ENCODE peak calls at places on chromosomes 1 and 21, in six cellular contexts. S is fibroblast of lung, H is lower lobe of right lung, E is tibial nerve, Q is mammary epithelial cell, M is Panc1. Y is an unnamed sample.

GRCh38 chr1:7207875-7208646 is 422.8 kb downstream of the CAMTA1 start:
- DNase-seq in S (peak), H (no peak), E (no peak), Q (peak), M (no peak), Y (no peak)

GRCh38 chr1:226128487-226129075 is 58.0 kb downstream of the ACBD3 start:
- DNase-seq in S (peak), H (peak), E (no peak), Q (peak), M (no peak), Y (no peak)

GRCh38 chr1:183022202-183023145 is 746 bp upstream of the LAMC1 start:
- DNase-seq in S (peak), H (peak), E (peak), Q (peak), M (peak), Y (peak)

GRCh38 chr1:147545133-147545532 is 3.8 kb downstream of the BCL9 start:
- DNase-seq in S (peak), H (peak), E (no peak), Q (peak), M (no peak), Y (peak)

GRCh38 chr1:34780528-34780927 is 486 bp upstream of the GJB3 start:
- DNase-seq in S (no peak), H (no peak), E (no peak), Q (peak), M (no peak), Y (no peak)

GRCh38 chr1:32464191-32464715 is 619 bp upstream of the ZBTB8B start:
- DNase-seq in S (peak), H (no peak), E (no peak), Q (peak), M (no peak), Y (no peak)

GRCh38 chr1:46665983-46666382 is 2.2 kb downstream of the ATPAF1 start:
- DNase-seq in S (no peak), H (no peak), E (no peak), Q (no peak), M (no peak), Y (no peak)

GRCh38 chr1:77655431-77655974 is 27.0 kb downstream of the ZZZ3 start:
- DNase-seq in S (no peak), H (no peak), E (no peak), Q (no peak), M (no peak), Y (no peak)

GRCh38 chr1:27594542-27595510 is 9.1 kb downstream of the AHDC1 start:
- DNase-seq in S (no peak), H (no peak), E (no peak), Q (peak), M (no peak), Y (no peak)

GRCh38 chr1:116918714-116919357 is 9.1 kb downstream of the PTGFRN start:
- DNase-seq in S (no peak), H (no peak), E (no peak), Q (peak), M (no peak), Y (no peak)

GRCh38 chr1:227789042-227789880 is 26.2 kb upstream of the PRSS38 start:
- DNase-seq in S (no peak), H (no peak), E (peak), Q (no peak), M (no peak), Y (no peak)

GRCh38 chr1:175459839-175460238 is 267.3 kb upstream of the KIAA0040 start:
- DNase-seq in S (no peak), H (no peak), E (no peak), Q (no peak), M (no peak), Y (no peak)

GRCh38 chr1:54125671-54126070 is 27.1 kb downstream of the CDCP2 start:
- DNase-seq in S (peak), H (no peak), E (no peak), Q (peak), M (no peak), Y (peak)

GRCh38 chr1:203381151-203381751 is 30.3 kb upstream of the FMOD start:
- DNase-seq in S (no peak), H (no peak), E (no peak), Q (no peak), M (no peak), Y (no peak)

GRCh38 chr1:155392898-155393411 is 72.3 kb downstream of the RUSC1 start:
- DNase-seq in S (peak), H (peak), E (no peak), Q (peak), M (no peak), Y (no peak)

GRCh38 chr1:187390157-187390556 is 561.4 kb downstream of the PLA2G4A start:
- DNase-seq in S (no peak), H (no peak), E (no peak), Q (no peak), M (no peak), Y (no peak)

GRCh38 chr1:184482113-184482512 is 95.3 kb downstream of the C1orf21 start:
- DNase-seq in S (peak), H (no peak), E (peak), Q (no peak), M (no peak), Y (no peak)

GRCh38 chr1:20620005-20620404 is 13.3 kb upstream of the PINK1 start:
- DNase-seq in S (no peak), H (no peak), E (no peak), Q (no peak), M (no peak), Y (no peak)

GRCh38 chr1:183696981-183697380 is 43.9 kb upstream of the APOBEC4 start:
- DNase-seq in S (no peak), H (no peak), E (no peak), Q (no peak), M (no peak), Y (no peak)

GRCh38 chr1:95006681-95007080 is 66.1 kb downstream of the ALG14 start:
- DNase-seq in S (peak), H (no peak), E (no peak), Q (no peak), M (no peak), Y (no peak)

GRCh38 chr1:182446033-182446669 is 3.8 kb upstream of the RGSL1 start:
- DNase-seq in S (peak), H (no peak), E (peak), Q (peak), M (peak), Y (no peak)

GRCh38 chr1:232667781-232668101 is 37.8 kb upstream of the SIPA1L2 start:
- DNase-seq in S (peak), H (no peak), E (no peak), Q (no peak), M (no peak), Y (no peak)

GRCh38 chr21:35614412-35614901 is 445.9 kb downstream of the SETD4 start:
- DNase-seq in S (no peak), H (no peak), E (no peak), Q (peak), M (no peak), Y (no peak)

GRCh38 chr1:40185951-40186864 is 25.0 kb downstream of the RLF start:
- DNase-seq in S (no peak), H (no peak), E (no peak), Q (peak), M (no peak), Y (no peak)

DNA sequence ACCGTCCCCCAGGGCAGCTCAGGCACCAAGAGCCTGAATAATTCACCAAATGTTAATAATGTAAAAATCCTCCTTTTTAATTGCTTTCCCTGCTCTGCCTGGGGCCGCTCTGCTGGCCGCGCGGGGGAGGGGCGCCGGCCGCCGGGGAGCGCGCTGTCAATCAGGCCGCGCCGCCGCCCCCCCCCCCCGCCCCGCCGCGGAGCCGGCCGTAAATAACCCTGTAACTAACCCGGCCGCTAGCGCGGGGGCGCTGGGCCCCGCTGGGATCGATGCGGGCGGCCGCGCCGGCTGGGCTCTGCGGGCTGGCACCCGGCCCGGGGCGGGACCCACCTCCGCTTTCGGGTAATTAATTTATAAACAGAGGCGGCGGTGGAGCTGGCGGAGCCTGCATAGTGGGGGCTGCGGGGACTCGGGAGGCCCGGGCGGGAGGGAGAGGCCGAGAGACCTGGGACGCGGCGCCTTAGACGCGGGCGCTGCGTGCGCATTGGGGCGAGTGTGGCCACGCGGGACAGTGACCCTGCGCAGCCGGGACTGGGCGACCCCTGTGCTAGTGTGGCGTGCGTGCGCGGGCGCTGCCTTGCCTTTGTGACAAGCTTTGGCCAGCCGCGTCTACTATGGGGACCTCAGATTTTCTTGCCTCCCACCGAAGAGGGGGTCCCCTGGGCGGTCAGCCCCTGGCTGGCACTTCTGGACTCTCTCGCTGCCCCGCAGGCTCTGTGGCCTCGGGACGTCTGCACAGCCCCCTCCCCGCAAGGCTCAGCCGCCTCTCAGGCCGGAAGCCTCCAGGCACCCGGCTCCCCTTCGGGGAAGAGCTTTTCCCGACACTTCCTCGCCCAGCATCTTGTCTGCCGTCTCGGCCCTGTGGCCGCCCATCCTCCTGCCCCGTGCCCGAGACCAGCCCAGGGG is 16.7 kb downstream of the SAMD11 start:
- DNase-seq in S (peak), H (no peak), E (no peak), Q (no peak), M (no peak), Y (peak)
- TF ChIP-seq CTCF in S (no peak), H (no peak), E (no peak), Q (no peak), M (peak), Y (no peak)

GRCh38 chr1:160971618-160972056 is 17.0 kb upstream of the ITLN2 start:
- DNase-seq in S (no peak), H (no peak), E (no peak), Q (peak), M (no peak), Y (no peak)
- H3K4me3 ChIP-seq in S (no peak), H (no peak), E (no peak), Q (no peak), M (no peak), Y (no peak)

GRCh38 chr1:235953801-235954200 is 87.1 kb upstream of the LYST start:
- DNase-seq in S (peak), H (no peak), E (no peak), Q (peak), M (no peak), Y (no peak)
- H3K27ac ChIP-seq in S (no peak), H (no peak), E (no peak), Q (peak), M (peak), Y (no peak)

GRCh38 chr1:192461684-192462083 is 113.9 kb upstream of the RGS1 start:
- DNase-seq in S (no peak), H (no peak), E (no peak), Q (peak), M (no peak), Y (no peak)
- TF ChIP-seq CTCF in S (no peak), H (no peak), E (no peak), Q (no peak), M (no peak), Y (no peak)

GRCh38 chr1:202009326-202010031 is 908 bp upstream of the ELF3 start:
- DNase-seq in S (peak), H (peak), E (peak), Q (peak), M (no peak), Y (peak)
- H3K4me3 ChIP-seq in S (no peak), H (no peak), E (no peak), Q (no peak), M (peak), Y (no peak)

GRCh38 chr1:24847995-24848857 is 81.8 kb downstream of the RUNX3 start:
- DNase-seq in S (peak), H (peak), E (peak), Q (peak), M (peak), Y (peak)
- H3K27ac ChIP-seq in S (peak), H (peak), E (peak), Q (no peak), M (peak), Y (peak)